ENCODE peak calls at places on chromosome 3, in four cellular contexts. W is colonic mucosa, X is breast epithelium, L is lung. S is an unnamed sample.
A peak's percentile ranks its signal among the peaks of the same experiment; 100 is the strongest.

GRCh38 chr3:56725175-56725574 is 42.1 kb upstream of the TASOR start:
- DNase-seq in X (no peak), W (no peak), L (no peak), S (no peak)

GRCh38 chr3:159991591-159991990 is 3.0 kb downstream of the IL12A start:
- DNase-seq in W (no peak), X (no peak), L (no peak), S (no peak)

GRCh38 chr3:24522155-24522579 is 27.5 kb upstream of the THRB start:
- DNase-seq in W (no peak), X (no peak), L (no peak), S (no peak)

GRCh38 chr3:135800071-135800549 is 165.4 kb upstream of the PPP2R3A start:
- DNase-seq in L (no peak), X (no peak), W (no peak), S (no peak)

GRCh38 chr3:87227835-87228144 is 681 bp downstream of the CHMP2B start:
- DNase-seq in X (no peak), L (no peak), W (no peak), S (no peak)

GRCh38 chr3:109175411-109175810 is 38.9 kb downstream of the C3orf85 start:
- DNase-seq in X (no peak), L (no peak), W (no peak), S (no peak)

GRCh38 chr3:150215616-150216015 is 192.5 kb upstream of the TSC22D2 start:
- DNase-seq in L (no peak), X (no peak), W (no peak), S (no peak)

GRCh38 chr3:143084856-143085731 is 34.5 kb upstream of the CHST2 start:
- DNase-seq in L (no peak), X (no peak), W (no peak), S (no peak)

GRCh38 chr3:62065985-62066693 is 307.2 kb downstream of the FEZF2 start:
- DNase-seq in X (no peak), L (no peak), W (no peak), S (no peak)

GRCh38 chr3:152269423-152270144 is 855 bp downstream of the MBNL1 start:
- DNase-seq in X (peak; percentile 65), L (peak; percentile 59), W (peak; percentile 76), S (peak; percentile 74)

GRCh38 chr3:188185717-188186236 is 31.8 kb downstream of the LPP start:
- DNase-seq in L (peak; percentile 31), X (peak; percentile 62), W (peak; percentile 50), S (no peak)

GRCh38 chr3:98555025-98555379 is 23.2 kb downstream of the GPR15 start:
- DNase-seq in W (no peak), X (no peak), L (no peak), S (no peak)

GRCh38 chr3:143668924-143669790 is 179.1 kb downstream of the SLC9A9 start:
- DNase-seq in W (no peak), L (no peak), X (no peak), S (no peak)

GRCh38 chr3:141240290-141241247 is 8.9 kb downstream of the PXYLP1 start:
- DNase-seq in L (no peak), W (no peak), X (no peak), S (no peak)

GRCh38 chr3:45943207-45943846 is at the start of gene CXCR6:
- DNase-seq in W (no peak), X (no peak), L (no peak), S (no peak)

DNA sequence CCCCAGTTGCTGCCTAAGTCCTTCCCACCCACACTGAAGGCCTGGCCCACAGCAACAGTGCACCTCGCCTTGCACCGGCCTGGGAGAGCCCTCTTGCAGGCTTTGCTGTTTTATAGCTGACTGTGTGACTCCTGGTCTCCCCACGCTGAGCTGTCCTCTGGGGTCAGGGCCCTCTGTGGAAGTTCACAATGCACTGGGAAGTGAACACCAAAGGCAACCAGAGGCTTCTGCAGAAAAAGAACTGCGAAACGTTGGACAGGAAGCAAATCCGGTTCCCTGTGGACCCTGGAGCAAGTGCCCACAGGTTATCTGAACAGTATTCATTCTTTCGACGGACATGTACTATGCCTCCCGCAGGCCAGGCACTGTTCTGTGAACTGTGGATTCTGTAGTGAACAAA is 737 bp upstream of the EPHB1 start:
- DNase-seq in X (no peak), L (no peak), W (no peak), S (no peak)
- H3K27me3 ChIP-seq in X (no peaks in the 10 kb centered on the region), L (peaks cover 12% of the 10 kb centered on the region), W (peaks cover 29% of the 10 kb centered on the region), S (peaks cover 5% of the 10 kb centered on the region)

DNA sequence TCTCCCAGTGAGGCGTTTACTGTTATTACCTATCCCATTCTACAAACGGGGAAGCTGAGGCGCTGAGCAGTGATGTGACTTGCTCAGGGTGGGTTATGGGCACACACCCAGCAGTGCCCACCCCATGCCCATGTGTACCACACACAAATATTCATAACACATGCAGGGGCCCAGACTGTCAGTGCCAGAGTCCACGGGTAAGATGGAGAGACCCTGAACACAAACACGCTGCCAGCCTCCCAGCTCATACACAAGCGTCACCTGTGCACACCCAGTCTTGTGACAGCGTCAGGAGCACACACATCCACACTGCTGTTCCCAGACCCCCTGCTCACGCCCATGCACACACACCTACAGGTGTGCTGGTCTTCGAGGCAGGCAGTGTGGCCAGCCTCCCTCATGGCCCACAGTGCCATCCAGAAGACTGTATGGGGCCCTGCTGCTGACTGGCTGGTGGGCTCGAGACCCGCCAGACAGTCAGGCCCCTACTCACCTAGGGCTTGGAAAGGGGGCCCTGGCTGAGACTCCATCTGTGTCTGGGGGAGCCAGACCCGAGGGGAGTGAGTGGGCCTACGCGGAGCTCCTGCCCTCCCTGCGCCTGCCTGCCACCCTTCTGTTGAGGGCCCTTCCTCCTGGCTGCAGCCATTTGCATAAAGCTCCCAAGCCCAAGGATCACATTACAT is 39.4 kb downstream of the DNAJB8 start:
- DNase-seq in W (no peak), L (no peak), X (no peak), S (no peak)
- H3K27me3 ChIP-seq in W (peaks cover 8% of the 10 kb centered on the region), L (no peaks in the 10 kb centered on the region), X (no peaks in the 10 kb centered on the region), S (no peaks in the 10 kb centered on the region)

DNA sequence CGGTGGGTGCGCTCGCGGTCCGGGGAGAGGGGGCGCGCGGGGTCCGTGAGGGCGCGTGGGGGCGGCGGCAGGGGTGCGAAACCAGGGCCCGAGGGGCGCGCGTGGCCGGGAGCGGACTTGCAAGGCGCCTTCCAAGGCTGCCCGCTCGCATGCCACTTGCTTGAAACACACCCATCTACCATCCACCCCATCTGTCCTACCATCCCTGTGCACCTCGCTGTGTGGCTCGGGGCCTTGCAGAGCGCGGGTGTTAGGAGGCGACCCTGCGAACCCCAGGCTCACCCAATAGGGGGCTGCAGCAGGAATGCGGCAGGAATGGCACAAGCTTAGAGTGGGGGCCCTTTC is 240 bp downstream of the CFAP100 start:
- DNase-seq in X (no peak), L (no peak), W (no peak), S (no peak)
- H3K27me3 ChIP-seq in X (no peaks in the 10 kb centered on the region), L (no peaks in the 10 kb centered on the region), W (peaks cover 8% of the 10 kb centered on the region), S (no peaks in the 10 kb centered on the region)

GRCh38 chr3:179948740-179949139 is 88.0 kb downstream of the PEX5L start:
- DNase-seq in X (no peak), W (no peak), L (no peak), S (no peak)
- H3K27me3 ChIP-seq in X (no peaks in the 10 kb centered on the region), W (no peaks in the 10 kb centered on the region), L (no peaks in the 10 kb centered on the region), S (no peaks in the 10 kb centered on the region)

DNA sequence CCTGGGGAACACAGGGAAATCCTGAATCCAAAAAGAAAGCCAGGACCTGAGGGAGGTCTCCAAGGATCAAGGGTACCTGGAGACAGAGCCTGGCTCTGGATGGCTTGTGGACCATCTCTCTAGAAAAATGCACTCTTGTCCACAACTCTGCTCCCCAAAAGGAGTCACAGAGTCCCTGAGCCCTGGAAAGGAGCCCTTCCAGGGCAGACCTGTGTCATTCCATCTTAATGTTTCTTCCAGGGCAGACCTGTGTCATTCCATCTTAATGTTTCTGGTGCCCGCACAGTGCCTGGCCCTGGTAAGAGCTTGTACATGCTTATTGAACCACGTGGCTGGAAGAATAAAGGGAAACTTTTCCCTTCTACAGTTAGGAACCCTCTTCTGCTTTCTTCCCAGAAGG is 35.5 kb upstream of the SLCO2A1 start:
- DNase-seq in W (peak; percentile 6), X (peak; percentile 12), L (no peak), S (no peak)
- H3K27me3 ChIP-seq in W (no peaks in the 10 kb centered on the region), X (no peaks in the 10 kb centered on the region), L (no peaks in the 10 kb centered on the region), S (no peaks in the 10 kb centered on the region)

GRCh38 chr3:194306109-194306686 is 44.9 kb downstream of the CPN2 start:
- DNase-seq in X (no peak), L (no peak), W (no peak), S (no peak)
- H3K27me3 ChIP-seq in X (no peaks in the 10 kb centered on the region), L (no peaks in the 10 kb centered on the region), W (no peaks in the 10 kb centered on the region), S (no peaks in the 10 kb centered on the region)

GRCh38 chr3:181712190-181712504 is 422 bp downstream of the SOX2 start:
- DNase-seq in L (no peak), W (no peak), X (no peak), S (no peak)

GRCh38 chr3:181713300-181713647 is 1.5 kb downstream of the SOX2 start:
- DNase-seq in W (no peak), L (no peak), X (no peak), S (no peak)

GRCh38 chr3:181710581-181711255 is 1.0 kb upstream of the SOX2 start:
- DNase-seq in X (no peak), W (no peak), L (no peak), S (no peak)

GRCh38 chr3:181712505-181713299 is 977 bp downstream of the SOX2 start:
- DNase-seq in W (no peak), X (no peak), L (no peak), S (no peak)

DNA sequence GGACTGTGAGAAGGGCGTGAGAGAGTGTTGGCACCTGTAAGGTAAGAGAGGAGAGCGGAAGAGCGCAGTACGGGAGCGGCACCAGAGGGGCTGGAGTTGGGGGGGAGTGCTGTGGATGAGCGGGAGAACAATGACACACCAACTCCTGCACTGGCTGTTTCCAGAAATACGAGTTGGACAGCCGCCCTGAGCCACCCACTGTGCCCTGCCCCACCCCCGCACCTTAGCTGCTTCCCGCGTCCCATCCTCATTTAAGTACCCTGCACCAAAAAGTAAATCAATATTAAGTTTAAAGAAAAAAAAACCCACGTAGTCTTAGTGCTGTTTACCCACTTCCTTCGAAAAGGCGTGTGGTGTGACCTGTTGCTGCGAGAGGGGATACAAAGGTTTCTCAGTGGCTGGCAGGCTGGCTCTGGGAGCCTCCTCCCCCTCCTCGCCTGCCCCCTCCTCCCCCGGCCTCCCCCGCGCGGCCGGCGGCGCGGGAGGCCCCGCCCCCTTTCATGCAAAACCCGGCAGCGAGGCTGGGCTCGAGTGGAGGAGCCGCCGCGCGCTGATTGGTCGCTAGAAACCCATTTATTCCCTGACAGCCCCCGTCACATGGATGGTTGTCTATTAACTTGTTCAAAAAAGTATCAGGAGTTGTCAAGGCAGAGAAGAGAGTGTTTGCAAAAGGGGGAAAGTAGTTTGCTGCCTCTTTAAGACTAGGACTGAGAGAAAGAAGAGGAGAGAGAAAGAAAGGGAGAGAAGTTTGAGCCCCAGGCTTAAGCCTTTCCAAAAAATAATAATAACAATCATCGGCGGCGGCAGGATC is at the start of gene SOX2:
- DNase-seq in X (no peak), W (peak; percentile 57), L (peak; percentile 66), S (no peak)
- H3K27me3 ChIP-seq in X (peaks cover 17% of the 10 kb centered on the region), W (peaks cover 88% of the 10 kb centered on the region), L (peaks cover 21% of the 10 kb centered on the region), S (peaks cover 57% of the 10 kb centered on the region)